ENCODE peak calls at places on chromosomes 12 and 14, in six cellular contexts. W is astrocyte of the cerebellum, H is Panc1, X is GM12865, B is PC-3, V is DND-41. M is an unnamed sample.

GRCh38 chr12:85424581-85425348 is 144.7 kb downstream of the ALX1 start:
- DNase-seq in W (peak; percentile 11), H (no peak), X (peak; percentile 55), B (peak; percentile 66), V (peak; percentile 19), M (peak; percentile 57)

GRCh38 chr14:59913187-59913586 is 6.8 kb upstream of the LRRC9 start:
- DNase-seq in W (no peak), H (no peak), X (no peak), B (no peak), V (no peak), M (no peak)

GRCh38 chr12:128606040-128606439 is 217.7 kb downstream of the SLC15A4 start:
- DNase-seq in W (no peak), H (no peak), X (peak; percentile 19), B (no peak), V (no peak), M (no peak)

GRCh38 chr14:29927596-29928341 is at the start of gene PRKD1:
- DNase-seq in W (peak; percentile 37), H (no peak), X (no peak), B (peak; percentile 42), V (no peak), M (no peak)

GRCh38 chr14:84042992-84043391 is 1487.0 kb upstream of the FLRT2 start:
- DNase-seq in W (no peak), H (no peak), X (no peak), B (no peak), V (no peak), M (no peak)

GRCh38 chr12:19873146-19873545 is 433.9 kb downstream of the AEBP2 start:
- DNase-seq in W (no peak), H (no peak), X (no peak), B (no peak), V (no peak), M (no peak)

GRCh38 chr14:26526132-26526531 is 71.7 kb downstream of the NOVA1 start:
- DNase-seq in W (no peak), H (no peak), X (no peak), B (no peak), V (no peak), M (no peak)

GRCh38 chr14:77037886-77038511 is 9.5 kb upstream of the IRF2BPL start:
- DNase-seq in W (no peak), H (no peak), X (no peak), B (peak; percentile 94), V (peak; percentile 79), M (peak; percentile 82)

GRCh38 chr12:116939734-116940133 is 29.0 kb downstream of the FBXW8 start:
- DNase-seq in W (no peak), H (no peak), X (no peak), B (no peak), V (no peak), M (no peak)

GRCh38 chr14:67486890-67487289 is 1.6 kb downstream of the TMEM229B start:
- DNase-seq in W (no peak), H (no peak), X (no peak), B (no peak), V (no peak), M (no peak)

GRCh38 chr12:115079760-115080159 is 395.8 kb upstream of the TBX3 start:
- DNase-seq in W (no peak), H (no peak), X (no peak), B (peak; percentile 65), V (no peak), M (no peak)

GRCh38 chr12:55847033-55847432 is 4.3 kb upstream of the MMP19 start:
- DNase-seq in W (no peak), H (no peak), X (no peak), B (no peak), V (no peak), M (peak; percentile 70)

GRCh38 chr12:57044856-57045255 is 5.1 kb downstream of the MYO1A start:
- DNase-seq in W (no peak), H (no peak), X (no peak), B (no peak), V (no peak), M (no peak)

GRCh38 chr12:106841471-106842302 is 67.2 kb downstream of the RIC8B start:
- DNase-seq in W (peak; percentile 37), H (no peak), X (peak; percentile 45), B (peak; percentile 71), V (peak; percentile 27), M (peak; percentile 59)

GRCh38 chr14:58731465-58732330 is 93.9 kb downstream of the DACT1 start:
- DNase-seq in W (peak; percentile 99), H (no peak), X (no peak), B (peak; percentile 100), V (no peak), M (no peak)

GRCh38 chr14:44866322-44866721 is 95.4 kb downstream of the KLHL28 start:
- DNase-seq in W (no peak), H (no peak), X (no peak), B (no peak), V (no peak), M (no peak)

GRCh38 chr12:26317942-26318565 is 122.7 kb downstream of the SSPN start:
- DNase-seq in W (no peak), H (peak; percentile 81), X (peak; percentile 43), B (peak; percentile 95), V (no peak), M (no peak)

GRCh38 chr14:69320581-69321365 is 60.8 kb downstream of the GALNT16 start:
- DNase-seq in W (no peak), H (no peak), X (no peak), B (no peak), V (no peak), M (no peak)

GRCh38 chr12:91326043-91327027 is 143.7 kb upstream of the DCN start:
- DNase-seq in W (peak; percentile 56), H (peak; percentile 20), X (peak; percentile 54), B (peak; percentile 76), V (peak; percentile 39), M (peak; percentile 49)

GRCh38 chr12:101698782-101699347 is 1.4 kb downstream of the CHPT1 start:
- DNase-seq in W (no peak), H (no peak), X (no peak), B (peak; percentile 34), V (no peak), M (peak; percentile 37)

GRCh38 chr12:124053855-124054254 is 80.8 kb downstream of the ZNF664 start:
- DNase-seq in W (peak; percentile 68), H (no peak), X (peak; percentile 57), B (peak; percentile 32), V (no peak), M (peak; percentile 22)

GRCh38 chr14:34147461-34147860 is 196.6 kb upstream of the EGLN3 start:
- DNase-seq in W (no peak), H (no peak), X (no peak), B (peak; percentile 59), V (no peak), M (no peak)

GRCh38 chr14:35223927-35224326 is 68.3 kb upstream of the PSMA6 start:
- DNase-seq in W (no peak), H (no peak), X (no peak), B (no peak), V (no peak), M (no peak)

GRCh38 chr14:38721822-38722431 is 381.1 kb downstream of the SEC23A start:
- DNase-seq in W (peak; percentile 49), H (peak; percentile 13), X (peak; percentile 43), B (peak; percentile 81), V (peak; percentile 46), M (peak; percentile 63)

GRCh38 chr12:12724421-12725085 is 7.4 kb downstream of the CDKN1B start:
- DNase-seq in W (no peak), H (no peak), X (no peak), B (peak; percentile 21), V (no peak), M (no peak)

GRCh38 chr14:60722163-60722835 is 1.9 kb downstream of the SIX4 start:
- DNase-seq in W (no peak), H (no peak), X (peak; percentile 23), B (peak; percentile 83), V (no peak), M (peak; percentile 46)

GRCh38 chr14:33679461-33680225 is 271.2 kb downstream of the EGLN3 start:
- DNase-seq in W (peak; percentile 64), H (no peak), X (no peak), B (peak; percentile 96), V (no peak), M (no peak)

DNA sequence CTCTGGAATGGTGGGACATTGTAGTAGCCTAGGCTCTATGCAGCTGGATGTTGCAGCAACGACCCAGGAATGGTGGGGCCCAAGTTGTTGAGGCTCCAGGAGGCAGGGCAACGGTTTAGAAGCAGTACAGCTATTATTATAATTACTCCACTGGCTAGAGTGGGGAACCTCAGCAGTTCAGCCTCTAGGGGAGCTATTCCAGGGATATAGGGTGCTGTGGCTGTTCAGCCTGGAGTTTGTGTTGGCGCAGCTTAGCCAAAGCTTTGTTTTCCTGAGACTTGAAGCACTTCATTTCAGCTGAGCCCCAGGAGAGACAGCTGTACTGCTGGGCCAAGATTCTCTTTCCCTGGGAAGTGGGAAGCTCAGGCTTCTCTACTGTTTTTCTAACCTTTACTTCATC is 1023.0 kb upstream of the ATXN7L3B start:
- DNase-seq in W (no peak), H (no peak), X (no peak), B (peak; percentile 13), V (no peak), M (no peak)
- TF ChIP-seq CTCF in W (no peak), H (no peak), X (no peak), B (peak; percentile 35), V (no peak), M (no peak)

DNA sequence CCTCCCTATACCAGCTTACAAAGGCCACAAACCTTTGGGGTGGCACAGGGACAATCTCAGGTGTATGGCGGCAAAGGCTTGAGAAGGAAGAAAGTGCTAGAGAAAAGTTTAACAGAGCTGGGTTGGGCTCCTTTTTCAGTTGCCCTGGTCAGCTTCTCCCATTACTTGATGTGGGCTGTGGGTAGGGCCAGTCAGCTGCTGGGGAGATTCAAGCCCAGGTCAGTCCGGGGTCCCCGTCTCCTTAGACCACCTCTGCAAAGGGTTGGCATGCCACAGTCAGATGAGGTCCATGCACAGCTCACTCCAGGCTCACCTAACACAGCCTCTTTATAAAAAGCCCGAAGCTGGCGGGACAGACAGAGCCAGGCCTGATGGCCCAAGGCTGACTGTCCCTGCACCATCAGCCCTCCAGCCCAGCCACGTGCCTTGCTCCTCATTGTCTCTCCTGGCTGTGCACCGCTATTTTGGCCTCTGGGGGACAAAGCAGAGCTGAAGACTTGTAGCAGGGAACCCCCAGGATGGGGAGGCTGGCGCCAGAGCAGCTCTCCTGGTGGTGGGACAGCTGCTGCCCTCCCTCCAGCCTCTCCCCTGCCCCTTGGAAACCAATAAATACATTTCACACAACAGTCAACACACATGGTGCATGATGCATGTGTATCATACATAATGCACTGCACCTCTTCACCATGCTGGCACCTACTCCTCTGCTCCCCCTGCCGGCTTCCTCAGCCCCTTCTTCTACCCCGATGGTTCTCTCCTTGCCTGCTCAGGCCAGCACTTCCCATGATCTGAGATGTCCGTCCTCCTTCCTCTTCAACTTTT is 61.7 kb upstream of the DDX11 start:
- DNase-seq in W (no peak), H (no peak), X (no peak), B (no peak), V (no peak), M (no peak)
- TF ChIP-seq CTCF in W (no peak), H (no peak), X (peak; percentile 35), B (no peak), V (no peak), M (no peak)

DNA sequence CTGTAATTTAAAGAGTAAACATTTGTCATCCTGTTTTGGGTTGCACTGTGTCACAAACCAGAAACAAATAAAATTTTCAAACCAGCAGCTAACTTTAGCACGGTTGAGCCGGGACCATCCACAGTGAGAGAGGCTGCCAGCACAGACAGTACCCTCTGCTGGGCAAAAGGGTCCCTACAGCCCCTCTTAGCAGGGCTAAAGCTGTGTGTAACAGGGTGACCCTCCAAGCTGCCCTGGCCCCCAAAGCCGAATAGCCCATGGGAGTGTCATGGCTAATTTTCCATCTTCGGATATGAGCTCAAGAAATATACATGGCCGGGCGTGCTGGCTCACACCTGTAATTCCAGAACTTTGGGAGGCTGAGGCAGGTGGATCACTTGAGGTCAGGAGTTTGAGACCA is 157.1 kb upstream of the GRIN2B start:
- DNase-seq in W (no peak), H (no peak), X (peak; percentile 17), B (no peak), V (peak; percentile 8), M (peak; percentile 3)
- TF ChIP-seq CTCF in W (no peak), H (peak; percentile 7), X (peak; percentile 32), B (peak; percentile 11), V (peak; percentile 49), M (peak; percentile 21)

GRCh38 chr12:15979096-15980091 is 68.3 kb downstream of the DERA start:
- DNase-seq in W (peak; percentile 92), H (no peak), X (peak; percentile 17), B (peak; percentile 60), V (no peak), M (peak; percentile 13)
- TF ChIP-seq CTCF in W (peak; percentile 71), H (peak; percentile 54), X (peak; percentile 51), B (peak; percentile 62), V (peak; percentile 43), M (peak; percentile 61)